ENCODE peak calls at places on chromosomes 11 and 22, in five cellular contexts. N is lung, K is kidney, Z is heart left ventricle, L is PC-9. G is an unnamed sample.

GRCh38 chr22:27795053-27795452 is 6.5 kb downstream of the MN1 start:
- DNase-seq in N (no peak), K (peak), L (no peak), Z (peak), G (no peak)

GRCh38 chr11:75499423-75500305 is 26.1 kb downstream of the GDPD5 start:
- DNase-seq in Z (peak), N (peak), K (no peak), L (peak), G (peak)

GRCh38 chr22:39498368-39498767 is 3.7 kb upstream of the MIEF1 start:
- DNase-seq in L (no peak), K (peak), Z (peak), N (no peak), G (no peak)

GRCh38 chr11:46886211-46886610 is 32.1 kb downstream of the LRP4 start:
- DNase-seq in N (no peak), K (no peak), L (no peak), Z (no peak), G (no peak)

GRCh38 chr22:44362249-44363040 is 49.7 kb upstream of the SHISAL1 start:
- DNase-seq in K (peak), Z (no peak), L (no peak), N (no peak), G (no peak)

GRCh38 chr11:26676641-26677040 is 45.2 kb downstream of the SLC5A12 start:
- DNase-seq in L (no peak), Z (no peak), N (no peak), K (no peak), G (no peak)

GRCh38 chr11:61893981-61894380 is 2.6 kb upstream of the FADS3 start:
- DNase-seq in N (no peak), Z (no peak), L (no peak), K (no peak), G (no peak)

GRCh38 chr22:37806409-37807338 is 1.1 kb upstream of the GCAT start:
- DNase-seq in Z (no peak), K (no peak), L (peak), N (no peak), G (no peak)

GRCh38 chr11:61966673-61967176 is 709 bp downstream of the FTH1 start:
- DNase-seq in L (no peak), N (no peak), Z (peak), K (peak), G (no peak)

GRCh38 chr11:120096326-120096725 is 41.6 kb downstream of the TRIM29 start:
- DNase-seq in N (no peak), Z (peak), K (no peak), L (no peak), G (no peak)

GRCh38 chr11:94219771-94220170 is 84.6 kb upstream of the IZUMO1R start:
- DNase-seq in K (no peak), N (no peak), Z (no peak), L (peak), G (no peak)

GRCh38 chr22:49966041-49966715 is 5.6 kb downstream of the PIM3 start:
- DNase-seq in Z (peak), N (peak), K (peak), L (no peak), G (no peak)

GRCh38 chr22:49967333-49968241 is 7.0 kb downstream of the PIM3 start:
- DNase-seq in Z (peak), N (peak), L (no peak), K (peak), G (peak)

GRCh38 chr22:49965291-49966040 is 4.9 kb downstream of the PIM3 start:
- DNase-seq in Z (peak), K (peak), L (no peak), N (no peak), G (no peak)

GRCh38 chr22:49968313-49968830 is 7.8 kb downstream of the PIM3 start:
- DNase-seq in L (no peak), K (peak), Z (peak), N (no peak), G (no peak)

DNA sequence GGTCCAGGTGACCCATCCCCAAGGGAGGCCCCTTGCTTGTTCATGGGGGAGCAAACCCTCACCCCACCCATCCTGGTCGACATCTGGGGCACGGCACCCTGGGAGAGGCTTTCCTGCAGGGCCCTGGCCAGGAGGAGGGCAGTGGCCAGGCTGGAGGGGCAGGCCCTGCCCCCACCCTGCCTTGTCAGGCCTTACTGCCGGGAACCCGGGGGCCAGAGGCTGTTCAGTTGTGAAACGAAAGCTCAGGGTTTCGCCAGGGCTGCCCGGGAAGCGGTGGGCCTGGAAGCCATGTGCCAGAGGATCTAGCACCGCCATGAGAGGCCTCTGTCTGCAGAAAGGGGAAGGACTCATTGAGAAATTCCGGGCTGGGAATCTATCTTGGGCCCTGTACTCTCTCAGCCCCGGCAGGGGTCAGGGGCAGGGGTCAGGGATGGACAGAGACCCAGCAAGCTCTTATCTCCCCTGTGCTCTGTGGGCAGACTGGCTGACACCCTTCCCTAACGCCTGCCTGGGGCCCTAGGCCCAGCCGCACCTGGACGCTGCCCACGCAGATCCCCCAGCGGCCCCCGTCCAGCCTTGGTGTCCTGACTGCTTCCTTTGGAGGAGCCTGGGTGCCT is 6.3 kb downstream of the PIM3 start:
- DNase-seq in N (peak), Z (peak), K (peak), L (no peak), G (peak)
- H3K4me3 ChIP-seq in N (no peak), Z (peak), K (peak), L (no peak), G (no peak)

GRCh38 chr11:111663820-111664219 is 61.6 kb downstream of the SIK2 start:
- DNase-seq in Z (peak), N (peak), K (no peak), L (no peak), G (no peak)

GRCh38 chr11:111659201-111659600 is 57.0 kb downstream of the SIK2 start:
- DNase-seq in Z (no peak), K (no peak), L (no peak), N (no peak), G (no peak)

GRCh38 chr11:111665779-111666178 is 63.5 kb downstream of the SIK2 start:
- DNase-seq in L (no peak), K (no peak), N (no peak), Z (no peak), G (no peak)

GRCh38 chr11:111655924-111656323 is 53.7 kb downstream of the SIK2 start:
- DNase-seq in K (no peak), L (no peak), Z (no peak), N (no peak), G (no peak)

DNA sequence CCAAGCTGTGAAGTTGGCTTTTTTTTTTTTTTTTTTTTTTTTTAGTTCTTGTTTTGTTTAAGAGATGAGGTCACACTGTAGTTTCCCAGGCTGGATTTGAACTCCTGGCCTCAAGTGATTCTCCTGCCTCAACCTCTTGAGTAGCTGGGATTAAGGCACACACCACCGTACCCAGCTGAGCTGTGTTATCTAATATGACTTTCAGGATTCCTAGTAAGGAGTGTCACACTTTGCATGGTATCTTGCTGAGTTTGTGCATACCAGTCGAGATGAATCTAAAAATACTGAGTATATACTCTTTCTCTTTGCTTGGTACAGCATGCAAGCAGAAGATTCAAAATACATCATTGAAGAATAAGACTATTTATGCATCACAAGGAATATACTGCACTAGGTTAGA is 58.6 kb downstream of the SIK2 start:
- DNase-seq in L (no peak), N (no peak), Z (no peak), K (no peak), G (no peak)
- TF ChIP-seq CTCF in L (no peak), N (no peak), Z (no peak), K (no peak), G (no peak)

DNA sequence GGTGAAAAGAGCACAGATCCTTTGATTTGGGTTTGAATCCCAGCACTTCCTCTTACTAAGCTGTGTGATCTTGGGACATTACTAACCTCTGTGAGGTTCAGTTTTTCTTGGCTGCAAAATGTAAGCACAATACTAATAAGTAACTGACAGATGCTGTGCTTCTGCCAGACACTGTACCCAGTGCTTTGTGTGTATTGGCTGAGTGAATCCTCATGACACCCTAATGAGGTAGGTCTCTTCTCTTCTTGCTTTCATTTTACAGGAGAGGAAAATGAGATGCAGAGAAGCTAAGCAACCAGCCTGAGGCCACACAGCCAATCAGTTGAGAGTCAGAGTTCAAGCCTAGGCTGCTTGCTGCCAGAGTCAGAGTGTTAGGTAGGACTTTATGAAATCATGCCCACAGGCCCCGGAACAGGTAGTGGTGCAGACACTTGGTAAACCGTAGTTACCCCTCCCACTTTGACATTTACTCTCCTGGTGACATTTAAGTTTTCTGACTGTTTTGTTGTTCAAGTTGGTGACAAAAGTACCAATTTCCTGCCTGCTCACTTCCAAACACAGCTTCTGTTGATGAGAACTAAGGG is 21.2 kb downstream of the PTPRJ start:
- DNase-seq in Z (no peak), L (no peak), N (no peak), K (no peak), G (no peak)
- H3K4me3 ChIP-seq in Z (no peak), L (no peak), N (no peak), K (peak), G (no peak)

DNA sequence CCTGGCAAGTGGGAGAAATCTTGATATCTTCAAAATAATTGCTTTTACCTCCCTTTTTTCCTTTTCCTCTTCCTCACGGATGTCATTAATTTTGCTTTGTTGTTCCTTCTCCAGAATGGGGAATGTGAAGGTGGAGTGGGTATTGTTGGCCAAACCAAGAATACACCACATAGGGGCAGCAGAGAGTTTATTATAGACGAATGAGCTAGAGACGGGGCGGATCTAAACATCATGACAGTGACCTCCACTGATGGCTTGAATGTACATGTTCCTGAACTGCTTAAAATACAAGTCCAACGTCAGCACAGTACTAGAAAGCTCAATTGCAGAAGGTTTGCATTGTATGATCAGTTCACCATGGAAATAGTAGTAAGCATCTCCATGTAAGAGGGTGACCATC is 122.3 kb upstream of the SNX19 start:
- DNase-seq in L (no peak), N (no peak), Z (no peak), K (no peak), G (no peak)
- TF ChIP-seq CTCF in L (no peak), N (no peak), Z (no peak), K (no peak), G (peak)

GRCh38 chr11:128482512-128483191 is 104.7 kb downstream of the ETS1 start:
- DNase-seq in L (no peak), N (no peak), K (peak), Z (peak), G (no peak)

GRCh38 chr11:128481135-128481534 is 106.2 kb downstream of the ETS1 start:
- DNase-seq in N (no peak), Z (no peak), L (no peak), K (no peak), G (no peak)

GRCh38 chr11:128483211-128483788 is 104.1 kb downstream of the ETS1 start:
- DNase-seq in L (no peak), K (no peak), Z (no peak), N (no peak), G (no peak)

GRCh38 chr11:128480665-128481064 is 106.7 kb downstream of the ETS1 start:
- DNase-seq in Z (no peak), N (no peak), K (no peak), L (no peak), G (no peak)

GRCh38 chr11:128482092-128482491 is 105.3 kb downstream of the ETS1 start:
- DNase-seq in Z (no peak), N (no peak), K (no peak), L (no peak), G (no peak)
- H3K4me3 ChIP-seq in Z (no peak), N (no peak), K (no peak), L (no peak), G (no peak)

GRCh38 chr11:96530473-96530872 is 140.7 kb downstream of the JRKL start:
- DNase-seq in Z (no peak), L (no peak), K (no peak), N (no peak), G (no peak)

GRCh38 chr11:96520939-96521338 is 131.1 kb downstream of the JRKL start:
- DNase-seq in L (no peak), Z (no peak), N (no peak), K (no peak), G (no peak)

DNA sequence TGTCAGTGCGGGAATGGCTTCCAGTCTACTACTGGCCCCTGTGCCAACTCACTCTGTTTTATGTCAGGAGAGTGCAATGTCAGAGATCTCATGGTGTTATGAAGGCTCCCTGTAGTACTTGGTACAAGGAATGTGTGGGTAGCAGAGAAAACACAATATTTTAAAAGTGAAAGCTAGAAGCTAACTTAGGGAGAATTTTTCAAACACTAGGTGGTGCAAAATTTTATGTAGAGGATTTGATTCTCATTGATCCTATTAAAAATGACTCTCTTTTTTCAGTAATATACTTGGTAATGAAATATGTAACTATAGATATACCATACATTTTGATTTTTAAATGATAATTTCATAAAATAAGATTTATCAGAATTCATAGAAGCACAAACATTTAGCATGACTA is 134.7 kb downstream of the JRKL start:
- DNase-seq in K (no peak), Z (no peak), L (no peak), N (no peak), G (no peak)
- TF ChIP-seq CTCF in K (no peak), Z (no peak), L (no peak), N (no peak), G (no peak)

DNA sequence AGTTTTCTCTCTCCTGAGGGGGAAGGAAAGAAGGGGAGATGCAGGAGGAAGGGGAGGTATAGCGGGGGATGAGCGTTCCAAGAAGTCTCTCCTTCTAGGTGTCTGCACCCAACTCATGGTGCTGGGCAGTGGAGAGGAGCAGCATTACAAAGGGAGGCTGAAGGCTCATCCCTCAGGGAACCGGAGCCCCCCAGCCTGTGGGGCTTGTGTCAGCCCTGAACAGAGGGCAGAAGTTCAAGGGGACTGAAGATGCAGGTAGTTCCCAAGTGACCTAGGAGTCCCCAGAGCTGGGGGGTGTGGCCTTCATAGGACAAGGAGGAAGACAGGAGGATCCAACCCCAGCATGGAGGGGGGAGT is 1.8 kb downstream of the C11orf68 start:
- DNase-seq in N (no peak), L (no peak), Z (no peak), K (no peak), G (no peak)
- H3K4me3 ChIP-seq in N (no peak), L (peak), Z (no peak), K (peak), G (peak)

G was measured in right atrium auricular region.